ENCODE peak calls at places on chromosome 1, in five cellular contexts. Q is stimulated activated CD4-positive, alpha-beta T cell treated with anti-CD3 and anti-CD28 coated beads, Interleukin-2, amount 100 ng/mL, for 48 hours; H is H9; M is sigmoid colon; B is AML-193. I is an unnamed sample.

GRCh38 chr1:112894561-112895011 is 61.4 kb downstream of the SLC16A1 start:
- DNase-seq in H (no peak), Q (no peak), M (no peak), B (no peak), I (no peak)

GRCh38 chr1:116934586-116935207 is 25.0 kb downstream of the PTGFRN start:
- DNase-seq in H (no peak), B (peak; percentile 17), Q (no peak), M (no peak), I (no peak)

GRCh38 chr1:79355073-79355472 is 348.5 kb upstream of the ADGRL4 start:
- DNase-seq in Q (no peak), M (no peak), B (no peak), H (no peak), I (peak; percentile 48)

GRCh38 chr1:19514391-19514831 is 29.1 kb upstream of the CAPZB start:
- DNase-seq in B (no peak), H (no peak), M (peak; percentile 78), Q (no peak), I (no peak)

GRCh38 chr1:239008568-239008967 is 377.8 kb upstream of the CHRM3 start:
- DNase-seq in M (no peak), H (no peak), Q (no peak), B (no peak), I (no peak)

GRCh38 chr1:158810311-158810710 is 20.8 kb upstream of the MNDA start:
- DNase-seq in B (peak; percentile 69), M (no peak), H (no peak), Q (no peak), I (no peak)

GRCh38 chr1:30706528-30706927 is 16.9 kb downstream of the MATN1 start:
- DNase-seq in B (no peak), H (no peak), M (peak; percentile 88), Q (no peak), I (no peak)

GRCh38 chr1:29245876-29246275 is 9.6 kb downstream of the PTPRU start:
- DNase-seq in M (no peak), Q (no peak), H (no peak), B (peak; percentile 28), I (no peak)

GRCh38 chr1:43719063-43719462 is 11.7 kb downstream of the ST3GAL3 start:
- DNase-seq in M (no peak), Q (no peak), B (no peak), H (no peak), I (no peak)

GRCh38 chr1:164272156-164272555 is 286.8 kb upstream of the PBX1 start:
- DNase-seq in B (no peak), M (no peak), H (no peak), Q (no peak), I (no peak)

GRCh38 chr1:10939654-10940450 is 72.6 kb upstream of the TARDBP start:
- DNase-seq in B (no peak), M (no peak), H (no peak), Q (peak; percentile 44), I (no peak)

I was measured in kidney glomerular epithelial cell.